ENCODE peak calls at places on chromosomes 11 and 22, in ten cellular contexts. J is sigmoid colon; K is coronary artery; I is NCI-H1105 treated with DMSO at 0.1 percent for 48 hours; Y is effector memory CD4-positive, alpha-beta T cell; F is HFFc6; M is activated naive CD8-positive, alpha-beta T cell treated with anti-CD3 and anti-CD28 coated beads for 36 hours; X is activated T-cell treated with anti-CD3 and anti-CD28 coated beads for 48 hours; G is Calu3; S is amniotic stem cell. V is an unnamed sample.
A peak's percentile ranks its signal among the peaks of the same experiment; 100 is the strongest.

GRCh38 chr11:9875402-9875801 is 211.5 kb downstream of the SWAP70 start:
- DNase-seq in J (no peak), K (no peak), I (no peak), Y (no peak), F (no peak), M (no peak), X (no peak), G (no peak), S (no peak), V (no peak)

GRCh38 chr22:36077261-36077660 is 48.6 kb upstream of the RBFOX2 start:
- DNase-seq in J (no peak), K (no peak), I (no peak), Y (no peak), F (peak; percentile 53), M (no peak), X (no peak), G (no peak), S (no peak), V (no peak)

GRCh38 chr11:116148645-116149044 is 624.1 kb downstream of the BUD13 start:
- DNase-seq in J (no peak), K (no peak), I (no peak), Y (no peak), F (no peak), M (no peak), X (no peak), G (no peak), S (no peak), V (no peak)

GRCh38 chr11:60328460-60328859 is 1.4 kb downstream of the MS4A6E start:
- DNase-seq in J (no peak), K (no peak), I (no peak), Y (no peak), F (no peak), M (no peak), X (no peak), G (no peak), S (no peak), V (no peak)

GRCh38 chr11:99170606-99171005 is 149.9 kb downstream of the CNTN5 start:
- DNase-seq in J (no peak), K (no peak), I (no peak), Y (no peak), F (no peak), M (no peak), X (no peak), G (no peak), S (no peak), V (no peak)

GRCh38 chr11:130782361-130783221 is 133.7 kb downstream of the SNX19 start:
- DNase-seq in J (no peak), K (peak; percentile 78), I (no peak), Y (no peak), F (peak; percentile 51), M (no peak), X (no peak), G (no peak), S (no peak), V (no peak)

GRCh38 chr11:121435796-121436511 is 16.2 kb upstream of the SORL1 start:
- DNase-seq in J (no peak), K (no peak), I (no peak), Y (no peak), F (no peak), M (no peak), X (no peak), G (no peak), S (no peak), V (no peak)

GRCh38 chr11:44286268-44286880 is 23.6 kb downstream of the ALX4 start:
- DNase-seq in J (no peak), K (no peak), I (peak; percentile 74), Y (peak; percentile 23), F (peak; percentile 38), M (peak; percentile 55), X (peak; percentile 58), G (peak; percentile 68), S (no peak), V (peak; percentile 94)

GRCh38 chr11:126884192-126884973 is 116.2 kb downstream of the KIRREL3 start:
- DNase-seq in J (no peak), K (no peak), I (no peak), Y (no peak), F (no peak), M (no peak), X (no peak), G (no peak), S (no peak), V (no peak)

GRCh38 chr11:45022294-45023064 is 71.8 kb upstream of the TP53I11 start:
- DNase-seq in J (no peak), K (peak; percentile 57), I (no peak), Y (no peak), F (peak; percentile 23), M (no peak), X (no peak), G (no peak), S (no peak), V (no peak)

GRCh38 chr11:16091862-16092261 is 264.5 kb downstream of the SOX6 start:
- DNase-seq in J (no peak), K (no peak), I (no peak), Y (no peak), F (no peak), M (no peak), X (no peak), G (no peak), S (no peak), V (no peak)

GRCh38 chr11:7558046-7558445 is 44.2 kb downstream of the PPFIBP2 start:
- DNase-seq in J (no peak), K (no peak), I (no peak), Y (no peak), F (no peak), M (no peak), X (no peak), G (no peak), S (no peak), V (no peak)

GRCh38 chr11:99934008-99934407 is 753.1 kb upstream of the ARHGAP42 start:
- DNase-seq in J (no peak), K (no peak), I (no peak), Y (no peak), F (no peak), M (no peak), X (no peak), G (no peak), S (no peak), V (no peak)

GRCh38 chr22:22124374-22124773 is 120.2 kb upstream of the VPREB1 start:
- DNase-seq in J (no peak), K (no peak), I (no peak), Y (no peak), F (no peak), M (no peak), X (no peak), G (no peak), S (no peak), V (no peak)

GRCh38 chr11:12802418-12803085 is 128.3 kb downstream of the TEAD1 start:
- DNase-seq in J (peak; percentile 74), K (no peak), I (peak; percentile 100), Y (no peak), F (peak; percentile 87), M (no peak), X (no peak), G (peak; percentile 93), S (peak; percentile 61), V (no peak)

GRCh38 chr11:47051217-47051616 is 114.7 kb downstream of the CSTPP1 start:
- DNase-seq in J (no peak), K (no peak), I (no peak), Y (no peak), F (no peak), M (no peak), X (no peak), G (no peak), S (no peak), V (no peak)

GRCh38 chr11:58787903-58788302 is 56.2 kb upstream of the GLYAT start:
- DNase-seq in J (no peak), K (no peak), I (no peak), Y (no peak), F (peak; percentile 29), M (no peak), X (no peak), G (no peak), S (no peak), V (no peak)

GRCh38 chr11:87535513-87535912 is 497.8 kb downstream of the TMEM135 start:
- DNase-seq in J (no peak), K (no peak), I (no peak), Y (no peak), F (no peak), M (no peak), X (no peak), G (no peak), S (no peak), V (no peak)

GRCh38 chr11:69288883-69289242 is 5.1 kb upstream of the MYEOV start:
- DNase-seq in J (no peak), K (no peak), I (no peak), Y (no peak), F (no peak), M (no peak), X (no peak), G (no peak), S (no peak), V (no peak)

GRCh38 chr11:120546312-120547205 is 35.0 kb downstream of the GRIK4 start:
- DNase-seq in J (no peak), K (peak; percentile 80), I (no peak), Y (no peak), F (peak; percentile 95), M (no peak), X (no peak), G (peak; percentile 46), S (peak; percentile 92), V (peak; percentile 45)

GRCh38 chr11:80668039-80668438 is 1227.2 kb upstream of the TENM4 start:
- DNase-seq in J (no peak), K (no peak), I (no peak), Y (no peak), F (no peak), M (no peak), X (no peak), G (no peak), S (no peak), V (no peak)

V was measured in SJCRH30.